ENCODE peak calls at places on chromosomes 12 and 14, in five cellular contexts. C is PC-9, G is ovary, Z is A549, A is RWPE1. B is an unnamed sample.
A peak's percentile ranks its signal among the peaks of the same experiment; 100 is the strongest.

GRCh38 chr12:67927231-67927630 is 62.0 kb upstream of the IFNG-AS1 start:
- DNase-seq in G (no peak), C (no peak), A (no peak), Z (no peak), B (no peak)

GRCh38 chr14:32430326-32430725 is 101.2 kb downstream of the AKAP6 start:
- DNase-seq in G (no peak), C (no peak), Z (no peak), A (no peak), B (no peak)

GRCh38 chr14:52455291-52456088 is 96.8 kb downstream of the TXNDC16 start:
- DNase-seq in G (no peak), A (peak; percentile 2), C (no peak), Z (no peak), B (peak; percentile 53)

GRCh38 chr12:43789941-43790340 is 16.2 kb downstream of the TWF1 start:
- DNase-seq in C (no peak), G (no peak), Z (no peak), A (no peak), B (no peak)

GRCh38 chr12:8560986-8561385 is 20.3 kb upstream of the CLEC4E start:
- DNase-seq in Z (no peak), G (no peak), C (no peak), A (no peak), B (no peak)

GRCh38 chr14:85124896-85125295 is 405.0 kb upstream of the FLRT2 start:
- DNase-seq in C (no peak), Z (no peak), G (no peak), A (no peak), B (no peak)

GRCh38 chr14:99264691-99265090 is 7.3 kb downstream of the BCL11B start:
- DNase-seq in G (no peak), C (no peak), A (no peak), Z (no peak), B (no peak)

GRCh38 chr12:1644113-1644512 is 15.1 kb downstream of the WNT5B start:
- DNase-seq in G (no peak), Z (no peak), C (no peak), A (no peak), B (no peak)

GRCh38 chr12:75097003-75097402 is 112.6 kb downstream of the KCNC2 start:
- DNase-seq in G (no peak), Z (no peak), C (no peak), A (no peak), B (no peak)

GRCh38 chr12:52873832-52874572 is 25.2 kb upstream of the KRT78 start:
- DNase-seq in G (peak; percentile 91), A (peak; percentile 98), C (peak; percentile 91), Z (peak; percentile 98), B (peak; percentile 88)

GRCh38 chr14:104970231-104971068 is 7.7 kb downstream of the AHNAK2 start:
- DNase-seq in A (peak; percentile 79), Z (peak; percentile 78), C (peak; percentile 71), G (peak; percentile 39), B (peak; percentile 83)

GRCh38 chr12:87812030-87812429 is 217.2 kb downstream of the C12orf50 start:
- DNase-seq in C (no peak), Z (no peak), A (no peak), G (no peak), B (no peak)

GRCh38 chr12:6817056-6817455 is 4.6 kb upstream of the GPR162 start:
- DNase-seq in A (no peak), C (no peak), Z (no peak), G (no peak), B (no peak)
- TF ChIP-seq CTCF in A (no peak), C (no peak), Z (no peak), G (no peak), B (no peak)

DNA sequence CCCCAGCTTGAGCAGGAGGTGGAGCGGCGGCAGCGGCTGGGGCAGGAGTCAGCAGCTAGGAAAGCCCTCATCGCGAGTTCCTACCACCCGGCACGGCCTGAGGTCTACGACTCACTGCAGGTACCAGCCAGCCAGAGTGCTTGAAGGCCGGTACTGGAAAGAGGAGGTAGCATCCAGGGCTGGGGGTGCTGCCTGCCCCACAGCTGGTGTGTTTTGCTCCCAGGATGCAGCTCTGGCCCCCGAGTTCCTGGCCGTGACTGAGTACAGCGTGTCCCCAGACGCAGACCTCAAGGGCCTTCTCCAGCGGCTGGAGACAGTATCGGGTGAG is 1.6 kb downstream of the OGFOD2 start:
- DNase-seq in C (no peak), G (peak; percentile 33), A (no peak), Z (no peak), B (no peak)
- H3K27ac ChIP-seq in C (no peak overlapping the region), G (no peak overlapping the region), A (peak overlapping the region; percentile 97), Z (peak overlapping the region; percentile 98), B (no peak overlapping the region)

DNA sequence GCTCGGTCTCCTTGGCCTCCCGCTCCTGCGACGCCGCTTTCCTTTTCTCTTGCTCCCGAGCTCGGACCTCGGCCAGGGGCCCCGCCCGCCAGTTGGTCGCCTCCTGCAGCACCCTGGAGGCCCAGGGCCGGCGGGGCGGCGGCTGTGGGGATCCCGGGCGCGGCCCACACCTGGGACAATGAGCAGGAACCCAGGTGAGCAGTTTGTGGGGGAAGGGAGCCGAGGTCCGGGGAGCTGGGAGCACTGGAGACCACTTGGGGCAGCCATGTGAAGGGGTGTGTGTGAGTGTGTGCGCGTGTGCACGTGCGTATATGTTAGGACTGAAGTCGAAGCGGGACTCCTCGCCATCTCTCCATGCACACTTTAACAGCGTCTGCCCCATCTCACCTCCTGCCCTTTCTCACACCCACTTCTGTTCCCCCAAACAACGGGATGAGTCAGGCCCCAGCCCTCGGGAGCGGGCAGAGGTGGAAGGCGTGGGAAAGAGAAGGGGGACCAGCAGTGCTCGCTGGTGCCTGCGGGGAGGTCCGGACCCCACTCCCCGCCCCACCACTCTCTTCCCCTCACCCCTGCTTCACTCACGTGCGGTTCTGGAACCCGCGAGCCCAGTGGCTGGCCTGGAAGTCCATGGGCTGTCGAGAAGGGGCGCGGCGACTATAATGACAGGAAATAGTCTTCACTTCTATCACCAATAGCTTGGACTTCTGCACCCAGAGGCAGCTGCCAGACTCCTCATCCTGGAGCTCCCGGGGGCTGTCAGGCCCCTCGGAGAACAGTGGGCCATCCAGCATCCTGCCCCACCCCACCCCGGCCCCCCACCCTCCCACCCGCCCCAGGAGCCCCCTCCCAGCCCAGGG is 450 bp downstream of the DDN start:
- DNase-seq in G (no peak), A (no peak), Z (no peak), C (no peak), B (no peak)
- TF ChIP-seq CTCF in G (no peak), A (no peak), Z (no peak), C (no peak), B (no peak)

GRCh38 chr14:61621444-61621843 is 73.9 kb upstream of the HIF1A start:
- DNase-seq in C (no peak), Z (no peak), A (no peak), G (no peak), B (no peak)
- H3K27ac ChIP-seq in C (no peak overlapping the region), Z (peak overlapping the region; percentile 22), A (peak overlapping the region; percentile 37), G (no peak overlapping the region), B (no peak overlapping the region)

GRCh38 chr12:114649585-114649984 is 34.4 kb downstream of the TBX3 start:
- DNase-seq in C (no peak), Z (no peak), G (no peak), A (no peak), B (no peak)
- TF ChIP-seq CTCF in C (no peak), Z (no peak), G (no peak), A (no peak), B (no peak)

GRCh38 chr12:56714431-56714929 is 10.6 kb downstream of the NACA start:
- DNase-seq in A (no peak), C (peak; percentile 51), G (no peak), Z (no peak), B (no peak)
- H3K27ac ChIP-seq in A (no peak overlapping the region), C (peak overlapping the region; percentile 2), G (no peak overlapping the region), Z (no peak overlapping the region), B (no peak overlapping the region)

GRCh38 chr12:15011162-15011561 is 38.3 kb downstream of the PDE6H start:
- DNase-seq in Z (no peak), C (no peak), A (no peak), G (no peak), B (no peak)
- TF ChIP-seq CTCF in Z (no peak), C (peak; percentile 43), A (no peak), G (no peak), B (peak; percentile 43)

DNA sequence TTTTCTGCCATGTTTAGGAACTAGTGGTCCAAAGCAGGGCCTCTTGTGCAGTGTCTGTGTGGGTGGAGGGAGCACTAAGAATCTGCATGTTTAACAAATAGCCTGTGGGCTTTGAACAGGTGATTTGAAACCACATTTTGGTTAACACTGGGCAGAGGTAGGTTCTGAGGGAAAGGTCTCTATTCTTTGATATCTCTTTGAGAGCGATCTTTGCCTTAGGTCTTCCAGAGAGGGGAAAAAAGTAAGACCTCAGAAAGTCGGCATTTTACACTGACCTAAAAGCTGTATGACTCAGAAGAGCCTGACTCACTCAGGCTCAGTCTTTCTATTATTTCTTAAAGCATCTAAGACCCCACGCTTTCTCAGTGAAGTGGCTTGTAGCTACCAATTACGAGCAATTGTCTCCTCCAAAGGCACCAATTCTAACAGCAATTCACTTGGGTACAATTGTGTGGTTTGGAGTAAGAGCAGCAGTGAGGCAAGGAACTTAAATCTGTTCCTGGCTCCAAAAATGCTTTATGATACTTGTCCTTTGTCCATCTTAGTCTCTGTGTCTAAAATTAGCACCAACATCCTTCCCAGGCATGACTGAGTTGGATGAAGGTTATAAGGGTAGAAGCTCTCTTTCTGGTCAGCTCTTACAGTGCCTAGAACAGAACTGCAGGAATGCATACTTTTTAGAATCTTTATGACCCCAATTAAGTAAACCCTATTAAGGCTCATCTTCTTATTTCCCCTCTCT is 8.8 kb downstream of the EIF2B2 start:
- DNase-seq in A (no peak), G (no peak), C (no peak), Z (no peak), B (peak; percentile 32)
- H3K27ac ChIP-seq in A (no peak overlapping the region), G (no peak overlapping the region), C (peak overlapping the region; percentile 1), Z (peak overlapping the region; percentile 8), B (no peak overlapping the region)

GRCh38 chr14:21913759-21914158 is 240.1 kb upstream of the OR4E1 start:
- DNase-seq in A (peak; percentile 3), Z (peak; percentile 48), G (no peak), C (peak; percentile 60), B (peak; percentile 28)
- TF ChIP-seq CTCF in A (peak; percentile 21), Z (peak; percentile 66), G (no peak), C (peak; percentile 69), B (peak; percentile 63)

B was measured in foreskin keratinocyte.